ENCODE peak calls at places on chromosomes 1 and 21, in six cellular contexts. O, V, N, X, W and U are unnamed samples.

GRCh38 chr1:209655832-209656231 is 3.6 kb upstream of the LAMB3 start:
- DNase-seq in V (no peak), O (no peak), X (no peak), N (no peak), W (no peak), U (no peak)

GRCh38 chr1:211514030-211514754 is 22.2 kb upstream of the RD3 start:
- DNase-seq in X (peak), V (peak), O (peak), N (peak), W (peak), U (peak)

GRCh38 chr1:15390667-15391066 is 19.0 kb upstream of the EFHD2 start:
- DNase-seq in V (no peak), X (no peak), N (no peak), W (no peak), O (no peak), U (no peak)

GRCh38 chr1:93680121-93681094 is 1.2 kb downstream of the BCAR3 start:
- DNase-seq in O (peak), V (no peak), N (peak), X (no peak), W (no peak), U (no peak)

GRCh38 chr21:45846373-45847160 is 135.0 kb upstream of the COL6A1 start:
- DNase-seq in N (peak), W (no peak), V (no peak), O (no peak), X (no peak), U (no peak)

GRCh38 chr1:26041401-26041800 is 4.5 kb downstream of the SLC30A2 start:
- DNase-seq in V (no peak), N (no peak), W (no peak), X (no peak), O (no peak), U (no peak)

GRCh38 chr1:21295059-21295401 is 4.8 kb upstream of the ECE1 start:
- DNase-seq in X (peak), N (no peak), O (no peak), V (no peak), W (no peak), U (no peak)

GRCh38 chr21:45551316-45551715 is 9.1 kb upstream of the SLC19A1 start:
- DNase-seq in N (peak), O (no peak), W (no peak), X (no peak), V (no peak), U (no peak)

GRCh38 chr1:209586341-209586740 is 2.8 kb downstream of the CAMK1G start:
- DNase-seq in V (no peak), X (no peak), O (no peak), N (no peak), W (no peak), U (no peak)

GRCh38 chr1:70042090-70042716 is 163.2 kb downstream of the LRRC40 start:
- DNase-seq in N (no peak), V (peak), O (no peak), X (no peak), W (no peak), U (no peak)

GRCh38 chr1:228295201-228295600 is 87.4 kb downstream of the OBSCN start:
- DNase-seq in V (no peak), N (peak), X (no peak), O (no peak), W (no peak), U (no peak)

GRCh38 chr1:4177425-4178150 is 277.5 kb upstream of the C1orf174 start:
- DNase-seq in O (no peak), V (no peak), X (no peak), W (no peak), N (no peak), U (no peak)

GRCh38 chr1:2446394-2446793 is 29.7 kb upstream of the PLCH2 start:
- DNase-seq in W (no peak), O (no peak), X (no peak), V (no peak), N (no peak), U (no peak)

GRCh38 chr1:11071463-11072215 is 11.8 kb upstream of the SRM start:
- DNase-seq in V (no peak), W (no peak), N (no peak), X (no peak), O (no peak), U (no peak)

GRCh38 chr1:46394108-46394871 is at the start of gene FAAH:
- DNase-seq in V (no peak), N (peak), W (no peak), X (no peak), O (peak), U (peak)